ENCODE peak calls at places on chromosomes 6 and 20, in four cellular contexts. H, G, X and W are unnamed samples.

GRCh38 chr20:56631990-56632327 is 2.9 kb downstream of the TFAP2C start:
- DNase-seq in H (no peak), G (no peak), X (no peak), W (no peak)

GRCh38 chr6:82196159-82196558 is 51.4 kb downstream of the IBTK start:
- DNase-seq in H (no peak), G (no peak), X (no peak), W (no peak)

GRCh38 chr6:144820270-144820669 is 535.1 kb downstream of the UTRN start:
- DNase-seq in H (no peak), G (no peak), X (no peak), W (no peak)

GRCh38 chr6:158849899-158850806 is 31.0 kb upstream of the EZR start:
- DNase-seq in H (peak), G (no peak), X (peak), W (no peak)

GRCh38 chr6:90098025-90098474 is 198.6 kb downstream of the BACH2 start:
- DNase-seq in H (no peak), G (no peak), X (no peak), W (no peak)

GRCh38 chr20:62201173-62202082 is 18.6 kb downstream of the MTG2 start:
- DNase-seq in H (no peak), G (no peak), X (no peak), W (no peak)

GRCh38 chr20:7031222-7031621 is 263.7 kb downstream of the BMP2 start:
- DNase-seq in H (no peak), G (no peak), X (peak), W (no peak)

GRCh38 chr6:166005846-166006592 is 161.6 kb downstream of the TBXT start:
- DNase-seq in H (no peak), G (no peak), X (no peak), W (peak)

GRCh38 chr6:328184-328670 is 35.9 kb downstream of the DUSP22 start:
- DNase-seq in H (no peak), G (no peak), X (no peak), W (no peak)

GRCh38 chr6:70413829-70414494 is 654 bp downstream of the FAM135A start:
- DNase-seq in H (no peak), G (no peak), X (peak), W (peak)

GRCh38 chr20:8454137-8454712 is 322.2 kb downstream of the PLCB1 start:
- DNase-seq in H (peak), G (no peak), X (peak), W (no peak)

GRCh38 chr20:46279104-46279503 is 29.2 kb downstream of the CDH22 start:
- DNase-seq in H (no peak), G (no peak), X (no peak), W (no peak)

GRCh38 chr6:25054469-25054868 is 118.7 kb upstream of the RIPOR2 start:
- DNase-seq in H (no peak), G (no peak), X (no peak), W (no peak)

GRCh38 chr6:52697903-52698302 is 27.0 kb downstream of the TMEM14A start:
- DNase-seq in H (no peak), G (no peak), X (peak), W (no peak)

GRCh38 chr6:134663800-134664535 is 285.9 kb downstream of the ALDH8A1 start:
- DNase-seq in H (no peak), G (no peak), X (no peak), W (no peak)

GRCh38 chr20:59120491-59120890 is 43.1 kb upstream of the ZNF831 start:
- DNase-seq in H (no peak), G (no peak), X (no peak), W (no peak)

GRCh38 chr6:113644861-113645575 is 212.1 kb upstream of the MARCKS start:
- DNase-seq in H (no peak), G (no peak), X (no peak), W (no peak)

GRCh38 chr20:45822863-45823262 is 4.2 kb downstream of the TNNC2 start:
- DNase-seq in H (no peak), G (peak), X (peak), W (no peak)

GRCh38 chr20:3747471-3747870 is 15.0 kb downstream of the HSPA12B start:
- DNase-seq in H (no peak), G (no peak), X (no peak), W (no peak)

GRCh38 chr6:24864345-24864744 is 65.6 kb upstream of the ARMH2 start:
- DNase-seq in H (no peak), G (no peak), X (no peak), W (no peak)

GRCh38 chr20:23331450-23331849 is 19.1 kb upstream of the NXT1 start:
- DNase-seq in H (no peak), G (no peak), X (no peak), W (no peak)

GRCh38 chr6:137531376-137532092 is 37.3 kb upstream of the OLIG3 start:
- DNase-seq in H (no peak), G (no peak), X (no peak), W (no peak)

GRCh38 chr20:48761023-48761785 is 66.6 kb downstream of the PREX1 start:
- DNase-seq in H (peak), G (no peak), X (no peak), W (no peak)

GRCh38 chr20:62860391-62860923 is 1.2 kb downstream of the TCFL5 start:
- DNase-seq in H (no peak), G (no peak), X (peak), W (no peak)

GRCh38 chr20:57582432-57583288 is 21.8 kb downstream of the PCK1 start:
- DNase-seq in H (no peak), G (no peak), X (peak), W (no peak)

GRCh38 chr20:34364013-34364382 is 925 bp downstream of the ITCH start:
- DNase-seq in H (no peak), G (no peak), X (no peak), W (no peak)

GRCh38 chr6:161011509-161012480 is 20.2 kb downstream of the MAP3K4 start:
- DNase-seq in H (no peak), G (no peak), X (peak), W (no peak)

GRCh38 chr6:157246048-157246630 is 77.2 kb downstream of the TMEM242 start:
- DNase-seq in H (no peak), G (no peak), X (no peak), W (no peak)

GRCh38 chr6:82248233-82248735 is 740 bp upstream of the IBTK start:
- DNase-seq in H (no peak), G (no peak), X (peak), W (no peak)

GRCh38 chr6:25219147-25219546 is 60.0 kb upstream of the CARMIL1 start:
- DNase-seq in H (no peak), G (no peak), X (no peak), W (no peak)

GRCh38 chr6:77844822-77845221 is 192.0 kb downstream of the MEI4 start:
- DNase-seq in H (no peak), G (no peak), X (peak), W (no peak)

GRCh38 chr6:126176266-126176665 is 163.6 kb upstream of the CENPW start:
- DNase-seq in H (no peak), G (no peak), X (peak), W (no peak)

GRCh38 chr20:52313335-52313963 is 121.9 kb upstream of the ZFP64 start:
- DNase-seq in H (no peak), G (no peak), X (peak), W (no peak)

GRCh38 chr20:58890454-58891075 is 38.0 kb downstream of the GNAS start:
- DNase-seq in H (no peak), G (peak), X (peak), W (no peak)

DNA sequence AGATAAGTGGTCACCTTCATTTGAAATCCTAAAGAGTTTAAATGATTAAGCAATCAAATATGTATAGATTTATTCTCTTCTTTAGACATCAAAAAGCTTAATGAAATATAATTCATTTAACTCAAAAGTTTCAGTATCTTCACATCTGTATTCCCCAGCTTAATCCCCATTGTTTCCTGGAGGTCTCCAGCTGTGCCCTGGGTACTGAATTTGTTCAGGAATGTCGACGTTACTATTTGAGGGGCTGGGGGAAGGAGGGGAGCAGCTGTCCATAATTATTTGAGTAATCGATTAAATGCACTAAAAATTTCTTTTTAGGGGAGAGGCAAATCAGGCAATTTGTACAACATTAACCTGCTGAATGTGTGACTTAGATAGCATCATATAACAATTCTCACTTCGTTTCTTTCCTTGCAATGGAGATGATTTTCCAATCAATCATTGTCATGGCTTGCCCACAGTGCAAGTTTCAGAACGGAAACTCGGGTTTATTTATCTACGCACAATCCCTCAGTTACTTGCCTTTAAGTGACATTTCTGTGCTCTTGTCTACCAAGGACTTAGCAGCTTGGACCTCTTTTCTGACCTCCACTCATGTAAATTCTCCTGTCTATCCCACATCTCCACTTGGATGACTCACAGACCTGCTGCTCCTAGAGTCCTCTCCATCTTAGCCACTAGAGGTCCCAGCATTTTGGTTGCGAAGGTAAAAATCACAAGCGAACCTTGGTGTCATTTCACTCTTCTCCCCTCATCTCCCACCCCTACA is 3.9 kb downstream of the DOK5 start:
- DNase-seq in H (no peak), G (no peak), X (peak), W (no peak)
- H3K27ac ChIP-seq in H (no peak), G (no peak), X (no peak), W (no peak)

GRCh38 chr6:28250747-28251146 is 1.3 kb downstream of the ZKSCAN4 start:
- DNase-seq in H (no peak), G (no peak), X (no peak), W (no peak)
- H3K4me3 ChIP-seq in H (peak), G (peak), X (peak), W (peak)

DNA sequence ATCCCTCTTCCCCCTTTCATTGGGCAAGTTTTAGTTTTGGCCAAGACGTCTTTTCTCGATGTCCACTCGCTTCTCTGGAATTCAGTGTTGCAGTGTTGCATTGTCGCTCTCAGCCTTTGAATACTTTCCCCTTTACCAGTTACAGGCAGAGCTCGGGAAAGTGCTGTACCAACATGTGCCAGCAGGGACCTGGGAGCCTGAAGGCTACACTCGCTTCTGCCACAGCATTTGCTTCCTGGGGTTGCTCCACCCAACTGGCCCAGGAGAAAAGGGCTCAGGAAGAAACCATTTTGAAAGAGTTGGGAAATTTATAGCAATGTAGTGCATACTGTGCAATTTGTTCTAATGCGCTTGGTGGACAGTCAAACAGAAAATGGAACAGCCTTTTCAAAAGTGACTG is 78.6 kb downstream of the LINC00237 start:
- DNase-seq in H (peak), G (no peak), X (peak), W (no peak)
- TF ChIP-seq CTCF in H (peak), G (no peak), X (peak), W (no peak)

DNA sequence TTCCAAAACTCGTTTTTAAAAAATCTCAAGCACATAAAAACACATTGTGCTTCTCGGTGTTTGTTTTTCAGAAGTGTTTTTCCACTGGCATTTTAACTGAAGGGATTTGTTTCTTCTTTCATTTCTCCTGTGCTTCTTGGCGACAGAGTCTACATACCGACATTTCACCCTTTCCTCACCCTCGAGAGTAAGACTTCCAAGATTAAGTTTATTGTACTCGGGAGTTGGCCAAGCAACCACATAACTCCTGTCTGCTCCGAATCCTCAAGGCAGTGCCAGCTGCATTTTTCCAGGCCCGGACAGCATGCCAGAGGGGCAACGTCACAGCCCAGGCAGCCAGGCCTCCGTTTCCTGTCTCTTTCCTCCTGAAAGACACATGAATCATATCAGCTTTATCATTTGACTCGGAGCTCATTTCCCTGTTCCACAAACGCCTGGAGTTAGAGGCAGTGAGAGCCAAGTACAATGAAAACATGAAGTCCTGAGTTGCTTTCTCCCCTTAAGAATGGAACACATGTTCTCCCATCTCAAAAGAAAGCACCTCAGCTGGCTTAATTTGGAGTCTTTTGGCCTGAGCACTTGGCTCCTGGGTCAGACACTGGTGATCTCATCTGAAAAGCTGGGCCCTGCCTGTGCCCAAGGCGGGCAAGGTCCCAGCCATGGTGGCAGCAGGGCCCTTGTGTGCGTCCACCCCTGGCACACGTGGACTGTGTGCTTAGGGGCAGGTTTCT is 23.2 kb upstream of the FAM50B start:
- DNase-seq in H (no peak), G (peak), X (no peak), W (peak)
- H3K27ac ChIP-seq in H (no peak), G (peak), X (no peak), W (peak)

GRCh38 chr6:27669278-27669797 is 196.4 kb upstream of the ZNF184 start:
- DNase-seq in H (no peak), G (no peak), X (peak), W (no peak)

GRCh38 chr6:27667016-27667415 is 194.1 kb upstream of the ZNF184 start:
- DNase-seq in H (no peak), G (no peak), X (no peak), W (no peak)

GRCh38 chr6:27668442-27669275 is 195.8 kb upstream of the ZNF184 start:
- DNase-seq in H (peak), G (no peak), X (peak), W (peak)

GRCh38 chr6:27669798-27670301 is 196.9 kb upstream of the ZNF184 start:
- DNase-seq in H (no peak), G (no peak), X (peak), W (no peak)

GRCh38 chr6:27667651-27668441 is 194.9 kb upstream of the ZNF184 start:
- DNase-seq in H (no peak), G (no peak), X (peak), W (no peak)
- H3K4me3 ChIP-seq in H (peak), G (no peak), X (peak), W (peak)

DNA sequence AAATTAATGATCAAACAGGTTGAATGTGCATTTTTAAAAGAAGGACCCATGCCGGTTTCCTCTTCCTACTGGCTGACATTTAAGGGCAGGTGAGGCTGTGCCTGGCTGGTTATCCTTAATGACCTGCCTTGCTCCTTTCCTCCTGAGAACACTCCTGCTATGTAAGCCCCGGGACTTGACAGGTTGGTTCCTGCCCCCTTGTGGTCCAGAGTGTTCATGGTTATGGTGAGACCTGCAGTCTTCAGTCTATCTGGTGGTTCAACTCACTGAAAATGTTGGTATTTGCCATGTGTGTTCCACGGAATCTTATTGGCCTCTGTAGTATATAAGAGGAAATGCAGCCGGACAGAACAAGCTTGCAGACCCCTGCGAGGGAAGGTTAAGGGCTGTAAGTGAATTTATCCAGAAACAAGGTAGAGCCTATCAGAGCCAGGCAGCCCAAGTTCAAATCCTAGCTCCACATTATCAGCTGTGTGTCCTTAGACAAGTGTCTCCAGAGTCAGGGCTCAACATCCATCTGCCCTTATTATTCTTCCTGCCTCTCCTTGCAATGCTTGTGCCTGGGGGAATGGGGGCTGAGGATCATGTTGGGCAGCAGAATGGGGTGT is 5.2 kb upstream of the BPIFA3 start:
- DNase-seq in H (peak), G (no peak), X (peak), W (peak)
- TF ChIP-seq CTCF in H (peak), G (peak), X (peak), W (peak)

DNA sequence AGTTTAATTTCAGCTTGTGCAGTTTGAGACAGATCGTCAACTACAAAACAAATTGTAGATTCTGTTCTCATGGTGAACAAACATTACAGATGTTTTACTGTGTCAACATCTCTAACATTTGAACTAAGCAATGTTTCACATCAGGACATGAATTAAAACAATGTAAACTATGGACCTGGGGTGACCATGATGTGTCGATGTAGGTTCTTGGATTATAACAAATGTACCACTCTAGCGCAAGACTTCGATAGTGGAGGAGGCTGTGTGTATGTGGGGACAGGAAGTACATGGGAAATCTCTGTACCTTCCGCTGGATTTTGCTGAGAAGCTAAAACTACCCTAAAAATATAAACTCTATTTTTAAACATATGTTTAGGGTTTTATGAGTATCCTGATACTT is 17.1 kb downstream of the HIVEP2 start:
- DNase-seq in H (no peak), G (no peak), X (no peak), W (no peak)
- H3K27ac ChIP-seq in H (no peak), G (no peak), X (no peak), W (peak)

GRCh38 chr20:17835240-17835940 is 133.2 kb downstream of the SNX5 start:
- DNase-seq in H (no peak), G (no peak), X (no peak), W (no peak)
- H3K4me3 ChIP-seq in H (no peak), G (no peak), X (no peak), W (no peak)